ENCODE peak calls at places on chromosomes 5 and 9, in nine cellular contexts. Q is fibroblast of pulmonary artery; E is heart left ventricle; Z is CD4-positive, alpha-beta T cell; G is thoracic aorta; P is dorsolateral prefrontal cortex; S is astrocyte; J is kidney epithelial cell; K is heart right ventricle. V is an unnamed sample.

GRCh38 chr5:4095918-4096630 is 500.4 kb downstream of the IRX1 start:
- DNase-seq in E (peak), J (no peak), Z (no peak), K (no peak), S (peak), P (no peak), Q (no peak), G (no peak), V (no peak)

GRCh38 chr5:2710910-2711309 is 40.6 kb downstream of the IRX2 start:
- DNase-seq in P (no peak), K (no peak), Q (peak), J (no peak), E (no peak), S (no peak), Z (no peak), G (no peak), V (no peak)

GRCh38 chr5:159217236-159217635 is 7.9 kb upstream of the RNF145 start:
- DNase-seq in Q (no peak), P (no peak), Z (no peak), K (no peak), J (no peak), S (no peak), G (no peak), E (no peak), V (no peak)

GRCh38 chr5:72366324-72366976 is 46.3 kb downstream of the PTCD2 start:
- DNase-seq in G (peak), Q (peak), K (peak), J (no peak), E (peak), P (peak), Z (peak), S (peak), V (no peak)

GRCh38 chr5:124544366-124545055 is 201.9 kb downstream of the ZNF608 start:
- DNase-seq in G (no peak), K (no peak), Z (no peak), P (no peak), J (peak), Q (no peak), E (no peak), S (peak), V (no peak)

GRCh38 chr5:150045512-150045911 is 40.8 kb downstream of the CSF1R start:
- DNase-seq in E (no peak), P (no peak), Z (no peak), Q (no peak), J (no peak), G (no peak), S (no peak), K (no peak), V (no peak)

GRCh38 chr5:168415971-168416370 is 70.3 kb upstream of the RARS1 start:
- DNase-seq in Z (no peak), S (no peak), P (no peak), J (no peak), K (no peak), G (no peak), Q (no peak), E (no peak), V (no peak)

GRCh38 chr5:25091917-25092316 is 447.1 kb upstream of the CDH10 start:
- DNase-seq in K (no peak), Q (no peak), J (no peak), E (no peak), Z (no peak), P (no peak), S (peak), G (no peak), V (no peak)

GRCh38 chr5:16791036-16791705 is 144.9 kb downstream of the MYO10 start:
- DNase-seq in S (peak), E (no peak), K (no peak), P (no peak), Z (no peak), J (no peak), Q (peak), G (no peak), V (no peak)
- TF ChIP-seq CTCF in S (peak), E (peak), K (peak), P (peak), Z (peak), J (peak), Q (peak), G (peak), V (peak)

GRCh38 chr9:134327671-134328231 is 1.5 kb downstream of the RXRA start:
- DNase-seq in E (peak), Q (no peak), P (no peak), S (no peak), J (no peak), Z (no peak), G (no peak), K (peak), V (no peak)

GRCh38 chr9:134326754-134327526 is 685 bp downstream of the RXRA start:
- DNase-seq in G (no peak), E (peak), Q (no peak), S (no peak), K (peak), J (no peak), Z (no peak), P (no peak), V (no peak)

GRCh38 chr9:134328841-134329575 is 2.8 kb downstream of the RXRA start:
- DNase-seq in P (no peak), K (peak), S (no peak), Q (peak), E (peak), J (no peak), G (no peak), Z (no peak), V (no peak)

GRCh38 chr9:134329576-134329855 is 3.3 kb downstream of the RXRA start:
- DNase-seq in K (no peak), S (no peak), Z (no peak), J (no peak), Q (no peak), E (peak), P (no peak), G (no peak), V (no peak)

DNA sequence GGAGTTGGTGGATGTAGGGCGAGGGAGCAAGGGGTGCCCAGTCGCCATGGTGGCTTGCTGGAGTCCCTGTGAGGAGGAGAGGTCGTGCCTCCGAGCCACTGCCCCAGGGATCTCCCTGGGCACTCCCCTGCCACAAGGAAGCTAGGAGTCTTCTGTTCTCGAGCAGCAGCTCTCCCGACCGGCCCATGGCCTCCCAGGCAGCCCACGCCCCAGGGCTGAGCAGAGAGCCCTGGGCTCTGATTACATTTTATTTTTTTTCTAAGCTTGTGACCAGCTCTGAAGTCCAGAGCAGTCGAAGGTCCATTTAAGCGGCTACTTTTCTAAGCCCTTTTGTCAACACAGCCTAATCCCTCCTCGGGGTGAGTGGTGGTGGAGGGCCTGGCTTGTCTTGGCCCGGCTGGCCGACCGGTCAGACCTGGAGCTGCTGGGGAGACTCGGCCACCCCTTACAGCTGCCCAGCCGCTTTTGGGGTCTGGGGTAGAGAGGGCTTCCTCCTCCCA is 2.1 kb downstream of the RXRA start:
- DNase-seq in G (no peak), E (peak), S (no peak), Z (no peak), K (no peak), P (no peak), Q (no peak), J (no peak), V (no peak)
- TF ChIP-seq CTCF in G (no peak), E (no peak), S (no peak), Z (no peak), K (no peak), P (no peak), Q (no peak), J (no peak), V (no peak)

DNA sequence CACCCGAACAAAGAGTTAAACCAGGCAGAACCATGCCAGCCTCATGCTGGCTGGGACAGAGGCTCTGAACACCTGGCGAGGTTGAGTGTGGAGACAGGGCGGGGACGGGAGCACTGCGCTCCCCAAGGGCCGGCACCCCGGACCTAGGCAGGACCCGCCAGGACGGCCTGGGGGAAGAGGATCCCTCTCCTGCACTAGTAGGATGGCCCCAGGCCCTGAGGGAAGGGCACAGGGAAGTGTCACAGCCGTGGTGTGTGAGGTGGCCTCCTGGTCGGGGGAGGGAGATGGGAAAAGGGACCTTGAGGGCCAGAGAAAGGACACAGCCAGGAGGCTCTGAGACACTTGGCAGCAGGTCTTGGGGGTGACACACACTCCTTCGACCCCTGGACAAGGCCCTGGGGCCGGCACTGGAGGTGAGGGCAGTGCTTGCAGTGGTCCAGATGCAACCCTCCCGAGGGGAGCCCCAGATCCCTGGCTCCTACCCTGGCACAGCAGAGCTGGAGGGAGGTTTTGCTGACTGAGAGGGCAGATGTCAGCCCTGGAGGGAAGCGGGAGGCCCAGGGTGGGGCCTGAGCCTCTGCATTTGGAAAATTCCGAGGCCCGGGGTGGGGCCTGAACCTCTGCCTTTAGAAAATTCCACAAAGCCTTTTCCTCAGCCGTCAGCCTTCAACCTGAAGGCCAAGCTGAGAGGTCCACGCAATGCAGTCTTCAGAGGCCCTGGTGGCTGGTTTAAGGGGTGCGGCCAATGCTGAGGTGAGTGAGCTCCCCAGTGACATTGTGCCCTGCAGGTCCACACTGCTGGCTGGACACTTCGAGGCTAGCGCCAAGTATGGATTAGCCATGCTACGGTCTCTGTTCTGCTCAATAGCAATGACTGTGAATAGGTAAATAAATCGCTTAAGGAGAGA is 24.8 kb upstream of the TERT start:
- DNase-seq in S (no peak), K (no peak), Z (no peak), Q (no peak), G (no peak), J (no peak), P (no peak), E (no peak), V (peak)
- TF ChIP-seq CTCF in S (no peak), K (no peak), Z (no peak), Q (no peak), G (no peak), J (no peak), P (no peak), E (no peak), V (peak)

GRCh38 chr5:172779968-172780350 is 9.0 kb upstream of the DUSP1 start:
- DNase-seq in J (no peak), P (no peak), E (no peak), Z (no peak), Q (no peak), S (no peak), G (no peak), K (no peak), V (no peak)
- TF ChIP-seq CTCF in J (no peak), P (no peak), E (no peak), Z (no peak), Q (no peak), S (no peak), G (no peak), K (no peak), V (no peak)

GRCh38 chr9:35920004-35920658 is 10.8 kb downstream of the SPAAR start:
- DNase-seq in P (no peak), G (no peak), J (no peak), Z (no peak), Q (no peak), S (no peak), E (no peak), K (no peak), V (no peak)
- TF ChIP-seq CTCF in P (no peak), G (no peak), J (no peak), Z (no peak), Q (no peak), S (no peak), E (no peak), K (no peak), V (no peak)

DNA sequence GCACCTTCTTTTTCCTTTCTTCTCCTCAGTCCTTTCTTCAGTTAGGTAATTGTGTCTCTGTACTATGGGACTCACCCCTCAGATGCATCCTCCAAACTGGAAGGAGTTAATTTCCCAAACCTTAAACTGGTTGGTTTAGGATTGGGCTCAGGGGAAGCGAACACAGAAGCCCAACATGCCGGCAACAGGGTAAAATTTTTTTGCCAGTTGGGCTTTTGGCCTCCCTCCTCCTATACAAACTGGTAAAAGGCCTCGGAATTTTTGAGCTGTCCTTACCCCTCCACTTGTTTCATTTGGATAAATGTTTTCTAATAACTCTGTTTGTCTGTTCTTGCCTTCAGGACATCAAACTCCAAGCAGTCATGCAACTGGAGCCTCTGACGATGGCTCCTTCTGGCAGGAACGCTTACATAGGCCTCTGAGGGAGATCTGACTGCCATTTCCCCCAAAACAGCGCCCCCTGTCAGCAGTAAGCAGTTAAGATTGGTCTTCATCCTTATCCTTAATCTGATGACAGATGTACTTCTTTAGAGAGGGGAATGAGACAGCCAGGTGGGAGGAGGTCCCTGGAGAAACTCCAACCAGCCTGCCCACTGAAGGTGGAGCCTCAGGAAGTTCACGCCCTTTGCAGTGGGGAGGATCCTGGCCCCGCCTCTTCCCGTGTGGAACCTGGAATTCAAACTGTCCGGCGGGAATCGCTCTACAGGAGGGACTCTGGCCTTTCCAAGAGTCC is 57.8 kb upstream of the SPINK5 start:
- DNase-seq in J (no peak), E (no peak), K (no peak), G (no peak), S (no peak), P (no peak), Q (no peak), Z (no peak), V (no peak)
- TF ChIP-seq CTCF in J (no peak), E (no peak), K (no peak), G (no peak), S (no peak), P (no peak), Q (no peak), Z (no peak), V (peak)

V was measured in type B pancreatic cell.